ENCODE peak calls at places on chromosomes 5 and 9, in four cellular contexts. One of them, this sample, is unnamed.

GRCh38 chr9:109304350-109304749 is 16.5 kb downstream of the EPB41L4B start:
- DNase-seq in heart left ventricle: no peak
- DNase-seq in A549: no peak
- DNase-seq in IMR-90: no peak
- DNase-seq in this sample: no peak

GRCh38 chr5:132439521-132440206 is 50.9 kb downstream of the IRF1 start:
- DNase-seq in A549: no peak
- DNase-seq in heart left ventricle: peak
- DNase-seq in IMR-90: peak
- DNase-seq in this sample: peak

GRCh38 chr5:106862450-106863193 is 808.1 kb downstream of the EFNA5 start:
- DNase-seq in IMR-90: peak
- DNase-seq in A549: peak
- DNase-seq in heart left ventricle: no peak
- DNase-seq in this sample: no peak

GRCh38 chr9:131421691-131422090 is 27.8 kb downstream of the PRRC2B start:
- DNase-seq in A549: no peak
- DNase-seq in heart left ventricle: no peak
- DNase-seq in IMR-90: no peak
- DNase-seq in this sample: peak

GRCh38 chr9:138022756-138023393 is 145.3 kb downstream of the CACNA1B start:
- DNase-seq in A549: no peak
- DNase-seq in IMR-90: no peak
- DNase-seq in heart left ventricle: no peak
- DNase-seq in this sample: no peak

GRCh38 chr9:128216781-128217553 is 13.8 kb downstream of the DNM1 start:
- DNase-seq in A549: no peak
- DNase-seq in heart left ventricle: no peak
- DNase-seq in IMR-90: no peak
- DNase-seq in this sample: no peak

GRCh38 chr5:139417214-139417613 is 13.3 kb upstream of the SPATA24 start:
- DNase-seq in heart left ventricle: peak
- DNase-seq in IMR-90: peak
- DNase-seq in A549: no peak
- DNase-seq in this sample: peak

GRCh38 chr5:150389759-150390256 is 22.9 kb downstream of the CD74 start:
- DNase-seq in IMR-90: no peak
- DNase-seq in A549: no peak
- DNase-seq in heart left ventricle: no peak
- DNase-seq in this sample: no peak

GRCh38 chr5:96903300-96903699 is 27.0 kb downstream of the ERAP2 start:
- DNase-seq in heart left ventricle: no peak
- DNase-seq in IMR-90: peak
- DNase-seq in A549: no peak
- DNase-seq in this sample: no peak

GRCh38 chr5:88118179-88118578 is 150.5 kb downstream of the TMEM161B start:
- DNase-seq in IMR-90: no peak
- DNase-seq in heart left ventricle: no peak
- DNase-seq in A549: no peak
- DNase-seq in this sample: no peak

GRCh38 chr5:149391524-149391923 is 12.4 kb upstream of the IL17B start:
- DNase-seq in heart left ventricle: no peak
- DNase-seq in IMR-90: no peak
- DNase-seq in A549: no peak
- DNase-seq in this sample: no peak

GRCh38 chr5:32027093-32027716 is 146.9 kb downstream of the GOLPH3 start:
- DNase-seq in IMR-90: no peak
- DNase-seq in A549: no peak
- DNase-seq in heart left ventricle: no peak
- DNase-seq in this sample: no peak

GRCh38 chr5:54719384-54720306 is 202.1 kb downstream of the SNX18 start:
- DNase-seq in IMR-90: peak
- DNase-seq in A549: no peak
- DNase-seq in heart left ventricle: peak
- DNase-seq in this sample: no peak

GRCh38 chr5:39598641-39599248 is 174.0 kb upstream of the DAB2 start:
- DNase-seq in heart left ventricle: no peak
- DNase-seq in A549: no peak
- DNase-seq in IMR-90: no peak
- DNase-seq in this sample: no peak

GRCh38 chr9:131590907-131591844 is 45.9 kb downstream of the PRRT1B start:
- DNase-seq in A549: peak
- DNase-seq in heart left ventricle: peak
- DNase-seq in IMR-90: peak
- DNase-seq in this sample: peak

GRCh38 chr5:108143581-108143980 is 238.3 kb downstream of the FBXL17 start:
- DNase-seq in IMR-90: peak
- DNase-seq in A549: peak
- DNase-seq in heart left ventricle: no peak
- DNase-seq in this sample: no peak

GRCh38 chr5:111076076-111076475 is 4.6 kb downstream of the TSLP start:
- DNase-seq in heart left ventricle: no peak
- DNase-seq in IMR-90: no peak
- DNase-seq in A549: no peak
- DNase-seq in this sample: no peak

GRCh38 chr5:164518049-164518740 is 1012.8 kb downstream of the MAT2B start:
- DNase-seq in heart left ventricle: no peak
- DNase-seq in IMR-90: no peak
- DNase-seq in A549: no peak
- DNase-seq in this sample: no peak

GRCh38 chr5:164422400-164422799 is 917.0 kb downstream of the MAT2B start:
- DNase-seq in heart left ventricle: no peak
- DNase-seq in A549: peak
- DNase-seq in IMR-90: peak
- DNase-seq in this sample: no peak

GRCh38 chr5:141010047-141010793 is 41.0 kb upstream of the PCDHB1 start:
- DNase-seq in IMR-90: no peak
- DNase-seq in A549: no peak
- DNase-seq in heart left ventricle: no peak
- DNase-seq in this sample: no peak
- TF ChIP-seq POLR2A in IMR-90: no peak
- TF ChIP-seq POLR2A in A549: no peak
- TF ChIP-seq POLR2A in heart left ventricle: no peak
- TF ChIP-seq POLR2A in this sample: no peak

DNA sequence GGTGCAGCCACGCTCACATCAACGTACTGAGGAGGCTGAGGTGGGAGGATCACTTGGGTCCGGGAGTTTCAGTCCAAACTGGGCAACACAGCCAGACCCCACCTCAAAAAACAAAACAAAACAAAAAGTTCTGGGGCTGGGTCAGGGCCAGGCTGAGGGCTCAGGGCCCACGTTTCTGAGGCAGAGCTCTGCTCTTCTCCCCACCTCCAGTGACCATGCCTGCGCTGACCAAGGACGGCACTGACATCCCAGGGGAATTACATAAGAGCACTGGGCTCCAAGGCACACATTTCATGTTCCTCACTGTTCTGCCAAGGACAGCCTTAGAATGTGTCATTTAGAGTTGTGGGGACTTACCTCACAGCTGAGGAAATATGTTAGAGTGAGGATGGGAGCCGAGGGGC is 40.4 kb upstream of the TESK1 start:
- DNase-seq in heart left ventricle: no peak
- DNase-seq in A549: no peak
- DNase-seq in IMR-90: no peak
- DNase-seq in this sample: peak
- H3K27ac ChIP-seq in heart left ventricle: peak
- H3K27ac ChIP-seq in A549: peak
- H3K27ac ChIP-seq in IMR-90: no peak
- H3K27ac ChIP-seq in this sample: peak

GRCh38 chr9:135929656-135930445 is 22.5 kb upstream of the CAMSAP1 start:
- DNase-seq in IMR-90: no peak
- DNase-seq in heart left ventricle: no peak
- DNase-seq in A549: no peak
- DNase-seq in this sample: no peak
- TF ChIP-seq POLR2A in IMR-90: no peak
- TF ChIP-seq POLR2A in heart left ventricle: no peak
- TF ChIP-seq POLR2A in A549: no peak
- TF ChIP-seq POLR2A in this sample: no peak

GRCh38 chr5:172453986-172454354 is 355 bp downstream of the SH3PXD2B start:
- DNase-seq in A549: peak
- DNase-seq in heart left ventricle: no peak
- DNase-seq in IMR-90: no peak
- DNase-seq in this sample: no peak

GRCh38 chr5:172454355-172455086 is at the start of gene SH3PXD2B:
- DNase-seq in heart left ventricle: peak
- DNase-seq in A549: peak
- DNase-seq in IMR-90: no peak
- DNase-seq in this sample: peak

GRCh38 chr5:172455087-172455381 is 709 bp upstream of the SH3PXD2B start:
- DNase-seq in heart left ventricle: no peak
- DNase-seq in A549: no peak
- DNase-seq in IMR-90: no peak
- DNase-seq in this sample: no peak

GRCh38 chr5:172455511-172456061 is 1.3 kb upstream of the SH3PXD2B start:
- DNase-seq in IMR-90: peak
- DNase-seq in heart left ventricle: no peak
- DNase-seq in A549: no peak
- DNase-seq in this sample: peak

GRCh38 chr5:172456076-172456800 is 1.9 kb upstream of the SH3PXD2B start:
- DNase-seq in heart left ventricle: no peak
- DNase-seq in IMR-90: no peak
- DNase-seq in A549: no peak
- DNase-seq in this sample: no peak
- H3K27ac ChIP-seq in heart left ventricle: peak
- H3K27ac ChIP-seq in IMR-90: no peak
- H3K27ac ChIP-seq in A549: no peak
- H3K27ac ChIP-seq in this sample: no peak

DNA sequence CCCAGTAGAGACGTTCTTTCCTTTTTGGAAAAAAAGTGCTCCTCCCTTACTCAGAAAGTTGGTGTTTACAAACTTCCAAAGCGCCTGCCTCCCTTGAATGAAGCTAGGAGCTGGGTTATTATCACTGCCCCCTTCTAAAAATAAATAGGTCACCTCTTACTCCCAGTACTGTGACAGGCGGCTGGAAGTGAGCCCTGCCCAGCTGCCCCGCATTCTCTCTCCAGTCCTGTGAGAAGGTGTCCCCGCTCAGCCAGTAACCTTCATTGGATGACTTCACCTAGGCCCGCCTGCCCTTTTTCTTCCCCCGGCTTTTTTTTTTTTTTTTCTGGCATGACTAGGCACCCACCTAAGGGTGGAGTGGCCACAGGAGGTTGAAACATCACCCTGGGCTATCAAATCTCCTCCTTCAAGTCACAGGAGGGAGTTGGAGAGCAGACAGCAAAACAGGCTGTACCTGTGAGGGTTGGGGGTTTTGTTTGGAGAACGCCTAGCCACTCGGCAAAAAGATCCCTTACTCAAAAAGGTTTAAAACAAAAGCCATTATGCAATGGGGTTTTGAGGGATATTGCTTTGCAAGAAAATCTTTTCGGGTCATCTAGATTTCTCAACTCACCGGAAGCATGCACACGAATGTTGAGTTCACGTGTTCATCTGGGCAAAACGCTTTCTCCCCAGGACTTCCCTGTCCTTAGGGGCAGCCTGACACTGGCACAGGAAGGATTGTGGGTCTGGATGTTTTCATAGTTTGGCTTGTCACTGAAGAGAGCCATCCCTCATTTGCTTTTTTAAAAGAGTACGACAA is 43.3 kb upstream of the ZNF622 start:
- DNase-seq in heart left ventricle: peak
- DNase-seq in A549: peak
- DNase-seq in IMR-90: no peak
- DNase-seq in this sample: peak
- TF ChIP-seq POLR2A in heart left ventricle: peak
- TF ChIP-seq POLR2A in A549: no peak
- TF ChIP-seq POLR2A in IMR-90: no peak
- TF ChIP-seq POLR2A in this sample: no peak